ENCODE peak calls at places on chromosomes 1 and 21, in five cellular contexts. Z is activated gamma-delta T cell treated with anti-CD3 and anti-CD28 coated beads, Interleukin-2, amount 50 U/mL, for 16 hours; B is BE2C; Q is fibroblast of mammary gland; C is HL-60. P is an unnamed sample.

GRCh38 chr1:233114159-233114558 is 163.7 kb downstream of the NTPCR start:
- DNase-seq in C (peak), Z (no peak), Q (peak), B (no peak), P (no peak)

GRCh38 chr1:41925712-41926111 is 7.0 kb upstream of the HIVEP3 start:
- DNase-seq in Z (no peak), C (no peak), Q (peak), B (no peak), P (no peak)

GRCh38 chr1:206540044-206540758 is 32.9 kb downstream of the RASSF5 start:
- DNase-seq in Q (no peak), B (no peak), Z (no peak), C (no peak), P (no peak)

GRCh38 chr1:161131721-161132409 is 602 bp downstream of the DEDD start:
- DNase-seq in C (no peak), B (no peak), Z (no peak), Q (peak), P (no peak)

GRCh38 chr1:116556289-116557006 is 14.4 kb downstream of the CD58 start:
- DNase-seq in B (no peak), Q (peak), C (no peak), Z (peak), P (peak)

GRCh38 chr1:37755290-37755689 is 9.6 kb downstream of the EPHA10 start:
- DNase-seq in Z (no peak), C (no peak), Q (no peak), B (no peak), P (no peak)

GRCh38 chr1:112731451-112731850 is 16.3 kb upstream of the PPM1J start:
- DNase-seq in Z (no peak), C (no peak), B (no peak), Q (no peak), P (no peak)

GRCh38 chr1:172277277-172277676 is 143.2 kb upstream of the C1orf105 start:
- DNase-seq in Q (peak), C (no peak), Z (no peak), B (no peak), P (no peak)

GRCh38 chr1:47767741-47768100 is 229.5 kb downstream of the TRABD2B start:
- DNase-seq in C (no peak), Q (no peak), B (no peak), Z (no peak), P (no peak)

GRCh38 chr21:41582866-41583265 is 74.9 kb upstream of the TMPRSS2 start:
- DNase-seq in Q (no peak), C (no peak), B (no peak), Z (no peak), P (no peak)

GRCh38 chr1:24589200-24589599 is 33.3 kb downstream of the NCMAP start:
- DNase-seq in C (no peak), Q (no peak), B (no peak), Z (no peak), P (no peak)

GRCh38 chr21:37008705-37009104 is 2.2 kb downstream of the RIPPLY3 start:
- DNase-seq in Q (no peak), B (no peak), C (no peak), Z (no peak), P (no peak)

GRCh38 chr1:225545649-225546048 is 107.3 kb downstream of the ENAH start:
- DNase-seq in Z (no peak), Q (no peak), B (no peak), C (no peak), P (no peak)

GRCh38 chr1:228168563-228169270 is 3.1 kb downstream of the IBA57 start:
- DNase-seq in Q (no peak), Z (no peak), C (no peak), B (no peak), P (no peak)

GRCh38 chr1:233606813-233607212 is 7.1 kb upstream of the KCNK1 start:
- DNase-seq in Z (no peak), B (no peak), C (no peak), Q (no peak), P (no peak)

GRCh38 chr1:246632584-246633168 is 66.4 kb downstream of the CNST start:
- DNase-seq in Q (peak), Z (no peak), C (no peak), B (no peak), P (no peak)

GRCh38 chr1:221431968-221432367 is 309.9 kb downstream of the DUSP10 start:
- DNase-seq in Z (no peak), Q (no peak), C (no peak), B (no peak), P (no peak)

GRCh38 chr1:196466656-196467055 is 141.6 kb downstream of the KCNT2 start:
- DNase-seq in C (no peak), B (no peak), Z (no peak), Q (peak), P (no peak)